ENCODE peak calls at places on chromosomes 11 and 22, in seven cellular contexts. H, Z, Q, C, V, E and M are unnamed samples.
A peak's percentile ranks its signal among the peaks of the same experiment; 100 is the strongest.

GRCh38 chr11:7538023-7538422 is 24.2 kb downstream of the PPFIBP2 start:
- DNase-seq in H (no peak), Z (no peak), Q (no peak), C (no peak), V (no peak), E (no peak), M (no peak)

GRCh38 chr22:42154731-42155543 is 24.3 kb upstream of the CYP2D6 start:
- DNase-seq in H (no peak), Z (no peak), Q (no peak), C (no peak), V (no peak), E (no peak), M (no peak)

GRCh38 chr22:19174106-19175025 is 4.2 kb downstream of the SLC25A1 start:
- DNase-seq in H (peak; percentile 55), Z (no peak), Q (peak; percentile 57), C (peak; percentile 89), V (peak; percentile 26), E (no peak), M (peak; percentile 80)

GRCh38 chr11:63427971-63428508 is 58.5 kb downstream of the SLC22A9 start:
- DNase-seq in H (no peak), Z (no peak), Q (peak; percentile 13), C (no peak), V (no peak), E (no peak), M (no peak)

GRCh38 chr22:37751449-37752188 is 54.8 kb downstream of the TRIOBP start:
- DNase-seq in H (no peak), Z (no peak), Q (no peak), C (peak; percentile 45), V (no peak), E (no peak), M (peak; percentile 49)

GRCh38 chr11:94577841-94578240 is 10.7 kb downstream of the PIWIL4 start:
- DNase-seq in H (no peak), Z (no peak), Q (no peak), C (no peak), V (no peak), E (no peak), M (no peak)

GRCh38 chr22:42074846-42075245 is 798 bp downstream of the PHETA2 start:
- DNase-seq in H (no peak), Z (no peak), Q (no peak), C (no peak), V (no peak), E (no peak), M (no peak)

GRCh38 chr11:23932485-23932898 is 564.4 kb upstream of the LUZP2 start:
- DNase-seq in H (peak; percentile 12), Z (no peak), Q (no peak), C (peak; percentile 57), V (no peak), E (no peak), M (peak; percentile 3)

GRCh38 chr11:117604349-117604995 is 192.5 kb downstream of the DSCAML1 start:
- DNase-seq in H (no peak), Z (no peak), Q (no peak), C (no peak), V (no peak), E (no peak), M (peak; percentile 23)

GRCh38 chr11:106714179-106714578 is 304.1 kb downstream of the GUCY1A2 start:
- DNase-seq in H (no peak), Z (no peak), Q (no peak), C (peak; percentile 9), V (no peak), E (no peak), M (no peak)

GRCh38 chr11:12235945-12236743 is 125.8 kb downstream of the MICAL2 start:
- DNase-seq in H (peak; percentile 47), Z (no peak), Q (peak; percentile 58), C (peak; percentile 78), V (peak; percentile 60), E (no peak), M (peak; percentile 73)

GRCh38 chr22:49111085-49111484 is 716.6 kb downstream of the BRD1 start:
- DNase-seq in H (no peak), Z (no peak), Q (no peak), C (no peak), V (peak; percentile 15), E (peak; percentile 59), M (no peak)

GRCh38 chr11:67576742-67577475 is 6.7 kb upstream of the GSTP1 start:
- DNase-seq in H (no peak), Z (no peak), Q (no peak), C (no peak), V (no peak), E (no peak), M (no peak)

GRCh38 chr22:28822930-28823481 is 22.6 kb upstream of the XBP1 start:
- DNase-seq in H (no peak), Z (no peak), Q (peak; percentile 73), C (no peak), V (peak; percentile 71), E (no peak), M (no peak)

GRCh38 chr11:37804666-37805065 is 1206.6 kb upstream of the RAG2 start:
- DNase-seq in H (no peak), Z (no peak), Q (no peak), C (peak; percentile 15), V (no peak), E (no peak), M (peak; percentile 18)

GRCh38 chr11:121091492-121092179 is 9.4 kb upstream of the TECTA start:
- DNase-seq in H (peak; percentile 25), Z (no peak), Q (peak; percentile 25), C (no peak), V (no peak), E (no peak), M (peak; percentile 13)

GRCh38 chr22:19753090-19753842 is 7.3 kb upstream of the TBX1 start:
- DNase-seq in H (no peak), Z (no peak), Q (no peak), C (no peak), V (no peak), E (no peak), M (no peak)

GRCh38 chr11:15179167-15179566 is 64.4 kb downstream of the INSC start:
- DNase-seq in H (no peak), Z (no peak), Q (no peak), C (peak; percentile 31), V (no peak), E (no peak), M (no peak)

GRCh38 chr11:15176646-15177163 is 62.0 kb downstream of the INSC start:
- DNase-seq in H (no peak), Z (no peak), Q (no peak), C (no peak), V (no peak), E (no peak), M (no peak)

GRCh38 chr11:15175780-15176179 is 61.1 kb downstream of the INSC start:
- DNase-seq in H (no peak), Z (no peak), Q (no peak), C (no peak), V (no peak), E (no peak), M (no peak)

GRCh38 chr11:15178214-15178613 is 63.5 kb downstream of the INSC start:
- DNase-seq in H (no peak), Z (no peak), Q (no peak), C (no peak), V (no peak), E (no peak), M (no peak)

DNA sequence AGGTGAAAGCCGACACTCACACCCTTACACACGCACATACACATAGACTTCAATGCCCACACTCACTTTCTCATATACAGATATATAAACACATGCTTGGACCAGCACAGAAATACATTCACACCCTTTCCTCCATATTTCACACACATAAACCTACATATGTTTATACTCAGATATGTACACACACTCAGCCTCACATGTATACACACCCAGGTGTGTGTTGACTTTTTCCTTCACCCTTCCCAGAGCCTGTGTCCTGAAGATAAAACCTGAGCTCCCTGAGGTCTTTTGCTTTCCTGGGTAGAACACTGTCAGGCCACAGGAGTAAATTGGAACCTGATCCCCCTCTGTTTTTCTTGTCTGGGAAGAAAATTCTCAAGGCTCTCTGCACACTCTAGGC is 62.8 kb downstream of the INSC start:
- DNase-seq in H (no peak), Z (no peak), Q (no peak), C (no peak), V (no peak), E (no peak), M (no peak)
- TF ChIP-seq CTCF in H (no peak), Z (no peak), Q (no peak), C (no peak), V (no peak), E (no peak), M (no peak)

DNA sequence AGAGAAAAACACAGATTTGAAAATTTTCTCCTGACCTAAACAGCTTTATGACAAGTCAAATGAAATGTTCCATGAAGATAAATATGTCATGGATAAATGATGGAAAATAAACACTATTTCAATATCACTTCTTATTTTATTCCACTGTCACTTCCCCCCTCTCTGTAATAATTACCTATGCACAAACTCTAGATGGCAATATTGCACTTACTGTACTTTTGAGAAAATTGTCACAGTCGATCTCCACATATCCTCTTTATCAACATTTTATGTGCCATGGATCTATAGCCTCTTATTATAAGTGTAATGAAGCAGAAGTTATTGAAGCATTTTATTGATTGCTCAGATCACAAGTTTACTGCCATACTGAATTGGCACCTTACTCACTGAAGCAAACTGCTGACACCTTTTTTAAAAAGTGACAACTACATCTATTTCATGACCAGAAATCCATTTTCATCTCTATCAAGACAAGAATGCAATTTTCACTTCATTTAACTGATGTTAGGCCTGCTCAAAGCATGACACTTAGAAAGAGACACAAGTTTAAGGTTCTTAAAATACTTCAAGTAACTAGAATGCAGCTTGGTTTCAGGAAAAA is 133.4 kb downstream of the DCDC1 start:
- DNase-seq in H (peak; percentile 9), Z (no peak), Q (no peak), C (peak; percentile 30), V (no peak), E (no peak), M (peak; percentile 24)
- TF ChIP-seq CTCF in H (peak; percentile 51), Z (peak; percentile 54), Q (peak; percentile 31), C (peak; percentile 39), V (peak; percentile 44), E (peak; percentile 55), M (peak; percentile 50)

DNA sequence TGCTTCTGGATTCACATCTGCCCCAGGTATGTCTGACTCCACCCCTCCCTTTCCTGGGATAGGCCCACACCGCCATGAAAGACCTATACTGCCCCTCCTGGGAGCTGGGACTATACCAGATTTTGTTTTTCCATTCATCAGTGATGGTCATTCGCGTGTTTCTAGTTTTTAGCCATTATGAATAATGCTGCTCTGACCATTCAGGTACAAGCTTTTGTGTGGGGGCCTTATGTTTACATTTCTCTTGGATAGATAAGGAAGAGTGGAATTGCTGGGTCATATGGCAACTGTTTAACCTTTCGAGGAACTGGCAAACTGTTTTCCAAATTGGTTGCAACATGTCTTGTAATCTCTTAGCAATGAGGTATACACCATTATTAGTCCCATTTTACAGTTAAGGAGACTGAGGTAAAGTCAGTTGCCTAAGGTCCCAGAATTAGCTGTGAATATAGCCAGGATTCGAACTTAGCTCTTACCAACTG is 1.2 kb upstream of the TBC1D10A start:
- DNase-seq in H (peak; percentile 46), Z (no peak), Q (peak; percentile 53), C (no peak), V (peak; percentile 31), E (no peak), M (peak; percentile 61)
- TF ChIP-seq CTCF in H (peak; percentile 60), Z (peak; percentile 49), Q (peak; percentile 45), C (no peak), V (peak; percentile 38), E (peak; percentile 1), M (peak; percentile 14)

DNA sequence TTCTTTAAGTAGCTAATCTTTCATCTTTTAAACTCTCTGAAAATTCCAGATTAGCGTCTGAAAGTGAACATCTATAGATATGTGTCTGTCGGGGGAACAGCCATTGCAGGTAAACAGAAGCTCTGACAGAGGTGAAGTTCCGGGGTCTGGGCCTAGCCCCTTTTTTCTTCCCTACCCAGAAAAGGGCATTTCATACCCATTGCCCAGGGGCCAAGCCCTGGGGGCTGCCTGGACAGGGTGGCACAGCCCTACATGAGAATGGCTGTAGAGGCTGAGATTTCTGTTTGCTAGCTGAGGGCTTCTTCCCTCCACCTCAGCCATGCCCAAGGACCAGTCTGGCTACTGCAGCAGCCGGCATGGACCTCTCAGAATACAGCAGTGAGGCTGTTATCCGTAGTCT is 327.0 kb upstream of the PLET1 start:
- DNase-seq in H (no peak), Z (no peak), Q (no peak), C (no peak), V (no peak), E (no peak), M (no peak)
- TF ChIP-seq CTCF in H (no peak), Z (no peak), Q (no peak), C (no peak), V (no peak), E (no peak), M (no peak)